ENCODE peak calls at places on chromosomes 1 and 21, in five cellular contexts. Z, M, U, B and K are unnamed samples. For H3K9me3 and H3K4me1, the result is how much of the 10 kb centered on the place peaks cover.

GRCh38 chr21:44958471-44959191 is 18.8 kb downstream of the SLX9 start:
- DNase-seq in U (peak), Z (no peak), B (no peak), M (peak), K (peak)

GRCh38 chr1:210635108-210635507 is 306.4 kb downstream of the HHAT start:
- DNase-seq in U (no peak), Z (no peak), B (no peak), M (no peak), K (no peak)

GRCh38 chr21:45996311-45997204 is 15.0 kb downstream of the COL6A1 start:
- DNase-seq in Z (no peak), M (peak), U (peak), B (no peak), K (peak)

GRCh38 chr1:24503003-24503751 is 541 bp downstream of the RCAN3 start:
- DNase-seq in U (peak), B (no peak), M (peak), Z (peak), K (peak)

GRCh38 chr1:941588-942383 is 17.3 kb downstream of the NOC2L start:
- DNase-seq in M (peak), Z (peak), U (peak), B (peak), K (peak)

GRCh38 chr1:15311886-15312285 is 64.9 kb downstream of the FHAD1 start:
- DNase-seq in Z (peak), B (no peak), U (no peak), M (no peak), K (no peak)

GRCh38 chr1:75614455-75615379 is 3.8 kb upstream of the SLC44A5 start:
- DNase-seq in B (peak), M (peak), Z (peak), U (peak), K (peak)

GRCh38 chr1:230972855-230973271 is 5.8 kb downstream of the TTC13 start:
- DNase-seq in Z (peak), U (no peak), B (no peak), M (no peak), K (no peak)

GRCh38 chr1:15341634-15342375 is 67.9 kb upstream of the EFHD2 start:
- DNase-seq in U (no peak), B (no peak), Z (peak), M (no peak), K (no peak)

GRCh38 chr1:218397752-218398339 is 52.7 kb downstream of the TGFB2 start:
- DNase-seq in Z (peak), M (no peak), B (no peak), U (no peak), K (no peak)

GRCh38 chr1:28507247-28507645 is 1.4 kb downstream of the RCC1 start:
- DNase-seq in U (no peak), Z (no peak), B (no peak), M (no peak), K (no peak)

GRCh38 chr1:173195596-173196088 is 11.5 kb downstream of the TNFSF4 start:
- DNase-seq in M (no peak), Z (no peak), U (no peak), B (no peak), K (no peak)

GRCh38 chr21:33101300-33102005 is 31.5 kb downstream of the OLIG1 start:
- DNase-seq in B (peak), M (no peak), Z (no peak), U (no peak), K (no peak)

GRCh38 chr1:181396171-181396670 is 87.1 kb upstream of the CACNA1E start:
- DNase-seq in M (no peak), Z (no peak), U (no peak), B (no peak), K (no peak)

GRCh38 chr21:45486443-45487160 is 55.6 kb downstream of the SLC19A1 start:
- DNase-seq in Z (no peak), M (no peak), U (peak), B (no peak), K (peak)

GRCh38 chr1:1959840-1960479 is 40.9 kb upstream of the TMEM52 start:
- DNase-seq in U (peak), M (peak), Z (peak), B (peak), K (peak)

GRCh38 chr1:54310439-54311328 is 95.5 kb downstream of the SSBP3 start:
- DNase-seq in M (peak), U (peak), Z (peak), B (peak), K (peak)

GRCh38 chr1:161503394-161503748 is 1.9 kb upstream of the FCGR2A start:
- DNase-seq in Z (no peak), B (no peak), U (no peak), M (no peak), K (no peak)

GRCh38 chr1:221611930-221612777 is 129.7 kb downstream of the DUSP10 start:
- DNase-seq in B (no peak), U (peak), M (peak), Z (peak), K (peak)

GRCh38 chr1:27527857-27528700 is 38.1 kb upstream of the WASF2 start:
- DNase-seq in Z (peak), U (peak), M (peak), B (peak), K (peak)

GRCh38 chr1:152347116-152347728 is 12.6 kb downstream of the FLG2 start:
- DNase-seq in Z (peak), B (no peak), U (no peak), M (peak), K (no peak)

GRCh38 chr1:245961137-245961540 is 545.9 kb downstream of the SMYD3 start:
- DNase-seq in Z (no peak), M (no peak), B (no peak), U (no peak), K (no peak)

GRCh38 chr1:110062612-110063011 is 7.9 kb downstream of the ALX3 start:
- DNase-seq in Z (no peak), U (no peak), M (no peak), B (no peak), K (no peak)

GRCh38 chr1:20732071-20732587 is 374 bp downstream of the SH2D5 start:
- DNase-seq in M (peak), Z (peak), U (peak), B (peak), K (peak)

GRCh38 chr1:27539901-27540861 is 50.2 kb upstream of the WASF2 start:
- DNase-seq in Z (peak), M (no peak), B (no peak), U (no peak), K (no peak)

GRCh38 chr1:232273071-232273470 is 356.9 kb downstream of the SIPA1L2 start:
- DNase-seq in U (no peak), B (no peak), M (no peak), Z (no peak), K (no peak)

GRCh38 chr1:30900931-30901560 is 7.5 kb downstream of the SDC3 start:
- DNase-seq in M (no peak), B (no peak), U (no peak), Z (no peak), K (peak)

GRCh38 chr1:211352985-211353515 is 26.4 kb downstream of the TRAF5 start:
- DNase-seq in M (peak), U (peak), Z (peak), B (no peak), K (no peak)

GRCh38 chr21:36538761-36539160 is 58.8 kb upstream of the CLDN14 start:
- DNase-seq in M (no peak), U (no peak), B (no peak), Z (no peak), K (no peak)

GRCh38 chr1:224897928-224898327 is 31.5 kb upstream of the DNAH14 start:
- DNase-seq in U (no peak), B (no peak), Z (no peak), M (no peak), K (no peak)

GRCh38 chr1:223609961-223610360 is 55.5 kb downstream of the CAPN8 start:
- DNase-seq in U (no peak), M (no peak), B (no peak), Z (no peak), K (no peak)

GRCh38 chr1:18480315-18481189 is at the start of gene KLHDC7A:
- DNase-seq in M (peak), U (peak), B (peak), Z (peak), K (no peak)

GRCh38 chr1:2135425-2135824 is 59.1 kb downstream of the FAAP20 start:
- DNase-seq in U (no peak), M (peak), B (no peak), Z (peak), K (peak)

GRCh38 chr1:223683586-223684487 is 18.3 kb upstream of the CAPN8 start:
- DNase-seq in B (peak), U (peak), M (peak), Z (peak), K (peak)

GRCh38 chr1:156833598-156833997 is 16.9 kb upstream of the SH2D2A start:
- DNase-seq in Z (no peak), B (no peak), M (no peak), U (no peak), K (no peak)

GRCh38 chr1:32972814-32973428 is 8.3 kb upstream of the RNF19B start:
- DNase-seq in Z (peak), U (peak), M (peak), B (peak), K (peak)

GRCh38 chr1:161502641-161503393 is 2.4 kb upstream of the FCGR2A start:
- DNase-seq in Z (peak), U (no peak), B (no peak), M (no peak), K (no peak)

GRCh38 chr1:159556931-159557369 is 21.1 kb upstream of the OR10J5 start:
- DNase-seq in Z (no peak), M (peak), B (no peak), U (peak), K (no peak)
- H3K9me3 ChIP-seq in Z (under half), M (under half), B (under half), U (under half), K (under half)

DNA sequence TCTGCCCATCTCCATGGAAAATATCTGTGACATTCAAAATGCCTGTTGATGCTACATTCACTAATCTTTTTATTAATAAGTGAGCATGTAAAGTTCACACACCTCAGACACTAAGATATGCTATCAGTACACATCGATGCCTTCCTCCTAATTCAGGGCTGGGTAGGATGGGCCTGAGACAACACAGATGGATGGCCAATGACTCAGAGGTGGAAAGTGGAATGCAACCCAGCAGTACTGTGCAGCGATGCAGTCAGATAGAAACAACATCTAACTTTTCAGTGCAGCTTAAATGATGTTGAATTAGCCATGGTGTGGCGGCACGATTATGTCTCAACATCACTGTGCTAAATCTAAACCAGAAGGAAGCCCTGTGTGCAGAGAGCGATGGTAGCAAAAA is 161.6 kb upstream of the KCNJ15 start:
- DNase-seq in M (no peak), B (no peak), Z (no peak), U (no peak), K (no peak)
- H3K4me1 ChIP-seq in M (under half), B (under half), Z (under half), U (under half), K (under half)

DNA sequence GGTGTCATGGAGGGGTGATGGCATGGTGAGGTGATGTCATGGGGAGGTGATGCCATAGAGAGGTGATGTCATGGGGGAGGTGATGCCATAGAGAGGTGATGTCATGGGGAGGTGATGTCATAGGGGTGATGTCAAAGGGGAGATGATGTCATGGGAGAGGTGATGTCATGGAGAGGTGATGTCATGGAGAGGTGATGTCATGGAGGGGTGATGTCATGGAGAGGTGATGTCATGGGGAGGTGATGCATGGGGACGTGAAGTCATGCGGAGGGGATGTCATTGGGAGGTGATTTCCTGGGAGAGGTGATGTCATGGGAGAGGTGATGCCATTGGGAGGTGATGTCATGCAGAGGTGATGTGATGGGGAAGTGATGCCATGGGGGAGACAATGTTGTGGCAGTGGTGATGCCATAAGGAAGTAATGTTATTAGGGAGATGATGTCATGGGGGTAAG is 92.1 kb upstream of the C1orf174 start:
- DNase-seq in B (no peak), Z (no peak), M (no peak), U (no peak), K (no peak)
- H3K9me3 ChIP-seq in B (under half), Z (under half), M (under half), U (under half), K (under half)

GRCh38 chr1:244269169-244269568 is 182.5 kb downstream of the ADSS2 start:
- DNase-seq in Z (no peak), B (no peak), M (no peak), U (no peak), K (no peak)
- H3K4me1 ChIP-seq in Z (under half), B (under half), M (under half), U (under half), K (under half)

GRCh38 chr21:26546698-26547097 is 26.4 kb downstream of the CYYR1 start:
- DNase-seq in U (peak), M (no peak), Z (no peak), B (no peak), K (peak)
- H3K9me3 ChIP-seq in U (under half), M (under half), Z (under half), B (under half), K (under half)

DNA sequence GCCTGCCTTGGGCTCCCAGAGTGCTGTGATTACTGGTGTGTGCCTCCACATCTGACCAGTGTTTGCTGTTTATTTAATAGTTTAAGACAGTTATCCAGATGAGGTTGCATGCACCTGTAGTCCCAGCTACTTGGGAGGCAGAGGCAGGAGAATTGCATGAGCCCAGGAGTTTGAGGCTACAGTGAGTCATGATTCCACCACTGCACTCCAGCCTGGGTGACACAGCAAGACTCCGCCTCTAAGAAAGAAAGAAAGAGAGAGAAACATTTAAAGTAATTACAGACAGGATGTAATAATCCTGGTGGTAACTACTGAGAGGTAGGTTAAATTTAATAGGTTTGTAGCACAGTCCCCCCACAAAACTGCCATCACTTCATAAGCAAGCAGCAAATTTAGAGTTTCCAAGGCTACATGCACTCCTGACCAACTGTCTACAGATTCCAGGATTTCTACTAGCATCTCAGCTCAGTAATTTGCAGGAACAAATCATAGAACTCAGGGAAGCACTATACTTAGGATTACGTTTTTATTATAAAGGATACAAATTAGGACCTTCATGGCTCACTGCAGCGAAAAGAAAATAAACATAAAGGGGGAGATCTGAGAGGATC is 89.6 kb downstream of the PKN2 start:
- DNase-seq in M (no peak), U (no peak), Z (peak), B (no peak), K (no peak)
- H3K4me1 ChIP-seq in M (under half), U (under half), Z (under half), B (under half), K (under half)

GRCh38 chr1:11780380-11781147 is 18.6 kb downstream of the C1orf167 start:
- DNase-seq in Z (no peak), U (no peak), M (no peak), B (no peak), K (peak)
- H3K9me3 ChIP-seq in Z (under half), U (under half), M (under half), B (under half), K (under half)